ENCODE peak calls at places on chromosomes 13 and 19, in ten cellular contexts. M is cardiac muscle cell, F is right atrium auricular region, K is HCT116, D is heart right ventricle, Q is GM23338, I is pancreas, A is body of pancreas, J is esophagus squamous epithelium, R is tibial artery. U is an unnamed sample. For H3K4me1, the result is how much of the 10 kb centered on the place peaks cover.

GRCh38 chr19:6215701-6216235 is 64.0 kb downstream of the MLLT1 start:
- DNase-seq in M (no peak), F (no peak), K (no peak), D (no peak), Q (no peak), I (peak), A (no peak), J (no peak), R (no peak), U (peak)

GRCh38 chr19:13790354-13790753 is 4.9 kb upstream of the ZSWIM4 start:
- DNase-seq in M (peak), F (no peak), K (no peak), D (no peak), Q (no peak), I (no peak), A (no peak), J (no peak), R (no peak), U (no peak)

GRCh38 chr13:39835253-39835652 is 179.8 kb downstream of the COG6 start:
- DNase-seq in M (no peak), F (no peak), K (no peak), D (no peak), Q (no peak), I (no peak), A (no peak), J (no peak), R (no peak), U (no peak)

GRCh38 chr19:16594131-16594586 is 21.9 kb upstream of the SLC35E1 start:
- DNase-seq in M (no peak), F (no peak), K (no peak), D (no peak), Q (no peak), I (no peak), A (no peak), J (no peak), R (no peak), U (no peak)

GRCh38 chr13:35475131-35475959 is 1.1 kb downstream of the MAB21L1 start:
- DNase-seq in M (peak), F (no peak), K (no peak), D (peak), Q (peak), I (no peak), A (no peak), J (no peak), R (peak), U (peak)

GRCh38 chr13:110681868-110682550 is 23.9 kb downstream of the CARS2 start:
- DNase-seq in M (no peak), F (no peak), K (no peak), D (no peak), Q (no peak), I (no peak), A (no peak), J (no peak), R (no peak), U (no peak)

GRCh38 chr13:50410921-50411712 is 395.9 kb downstream of the KCNRG start:
- DNase-seq in M (peak), F (no peak), K (peak), D (no peak), Q (no peak), I (no peak), A (no peak), J (no peak), R (peak), U (peak)

GRCh38 chr13:108662528-108662927 is 33.1 kb downstream of the MYO16 start:
- DNase-seq in M (no peak), F (no peak), K (no peak), D (no peak), Q (peak), I (no peak), A (no peak), J (no peak), R (no peak), U (no peak)

GRCh38 chr13:35838356-35838755 is 292.8 kb downstream of the DCLK1 start:
- DNase-seq in M (peak), F (no peak), K (peak), D (no peak), Q (no peak), I (no peak), A (no peak), J (no peak), R (no peak), U (no peak)

GRCh38 chr13:26253262-26253786 is 605 bp upstream of the CDK8 start:
- DNase-seq in M (no peak), F (no peak), K (no peak), D (no peak), Q (no peak), I (no peak), A (no peak), J (no peak), R (no peak), U (no peak)

GRCh38 chr19:1010586-1011510 is 10.1 kb downstream of the TMEM259 start:
- DNase-seq in M (no peak), F (no peak), K (no peak), D (no peak), Q (no peak), I (peak), A (no peak), J (no peak), R (no peak), U (peak)

GRCh38 chr13:23159587-23160240 is 21.1 kb upstream of the SGCG start:
- DNase-seq in M (peak), F (no peak), K (no peak), D (no peak), Q (peak), I (no peak), A (no peak), J (no peak), R (no peak), U (peak)

GRCh38 chr19:29302002-29302928 is 89.3 kb upstream of the UQCRFS1 start:
- DNase-seq in M (no peak), F (no peak), K (no peak), D (no peak), Q (no peak), I (no peak), A (no peak), J (no peak), R (no peak), U (no peak)

GRCh38 chr13:25886438-25887214 is 165.2 kb downstream of the SHISA2 start:
- DNase-seq in M (peak), F (no peak), K (no peak), D (no peak), Q (no peak), I (no peak), A (no peak), J (no peak), R (no peak), U (no peak)

DNA sequence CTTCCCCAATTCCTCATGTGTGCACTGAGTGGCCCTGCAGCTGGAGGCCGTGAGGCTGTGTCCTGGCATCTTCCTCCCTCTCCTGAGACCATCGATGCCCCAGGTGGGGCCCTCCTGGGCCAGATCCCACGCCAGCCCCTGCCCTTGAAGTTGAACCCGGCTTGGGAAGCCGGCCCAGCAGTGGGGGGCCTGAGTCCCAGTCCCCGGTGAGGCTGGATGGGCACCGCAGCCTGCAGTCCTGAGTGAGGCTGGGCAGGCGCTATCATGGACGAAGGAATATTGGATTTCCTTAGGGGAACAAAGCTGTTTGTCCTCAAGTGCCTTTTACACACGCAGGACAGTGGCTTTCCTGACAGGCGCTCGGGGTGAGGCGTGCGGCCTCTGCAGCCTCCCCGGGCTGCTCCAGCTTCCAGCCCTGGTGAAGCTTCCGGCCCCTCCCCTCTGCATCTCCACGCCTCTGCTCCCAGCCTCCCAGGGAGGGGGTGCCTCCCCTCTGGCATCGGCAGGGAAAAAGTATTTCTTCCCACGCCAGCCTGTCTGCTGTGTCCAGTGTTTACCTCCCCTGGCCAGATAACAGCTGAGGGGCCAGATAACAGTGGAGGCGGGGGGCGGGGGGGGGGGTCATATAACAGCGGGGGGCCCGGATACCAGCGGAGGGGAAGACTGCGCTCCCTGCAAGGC is 159.5 kb downstream of the KDM4B start:
- DNase-seq in M (peak), F (peak), K (no peak), D (peak), Q (peak), I (peak), A (peak), J (no peak), R (peak), U (peak)
- H3K4me1 ChIP-seq in M (half or more), F (under half), K (under half), D (under half), Q (under half), I (under half), A (half or more), J (under half), R (under half), U (under half)

GRCh38 chr19:58516964-58517833 is 2.4 kb downstream of the ZBTB45 start:
- DNase-seq in M (no peak), F (no peak), K (no peak), D (no peak), Q (peak), I (no peak), A (no peak), J (no peak), R (no peak), U (no peak)
- H3K4me1 ChIP-seq in M (under half), F (under half), K (under half), D (half or more), Q (under half), I (under half), A (half or more), J (half or more), R (half or more), U (under half)

DNA sequence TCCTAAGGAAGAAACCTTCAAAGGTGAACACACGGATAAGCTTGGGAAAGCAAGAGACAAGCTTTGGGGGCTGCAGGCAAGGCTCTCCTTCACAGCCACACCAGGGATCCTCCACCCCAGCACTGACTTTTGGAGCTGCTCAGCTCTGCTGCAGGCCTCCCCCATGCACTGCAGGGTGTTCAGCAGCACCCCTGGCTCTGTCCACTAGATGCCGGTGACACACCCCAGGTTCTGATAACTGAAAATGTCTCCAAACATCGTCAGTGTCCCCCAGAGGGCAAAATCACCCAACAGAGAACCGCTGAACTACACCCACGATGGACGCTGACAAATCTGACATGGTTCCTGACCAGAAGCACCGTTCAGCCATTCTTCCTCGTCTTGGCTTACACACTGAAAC is 90.5 kb downstream of the STK24 start:
- DNase-seq in M (no peak), F (no peak), K (no peak), D (no peak), Q (no peak), I (no peak), A (no peak), J (no peak), R (no peak), U (no peak)
- H3K4me1 ChIP-seq in M (half or more), F (under half), K (under half), D (half or more), Q (half or more), I (half or more), A (half or more), J (half or more), R (half or more), U (under half)

GRCh38 chr13:113848020-113848419 is 15.9 kb downstream of the GAS6 start:
- DNase-seq in M (no peak), F (peak), K (no peak), D (peak), Q (no peak), I (no peak), A (no peak), J (no peak), R (no peak), U (peak)
- H3K4me1 ChIP-seq in M (under half), F (under half), K (under half), D (half or more), Q (under half), I (under half), A (under half), J (half or more), R (under half), U (under half)

GRCh38 chr19:8389891-8390616 is at the start of gene RAB11B:
- DNase-seq in M (peak), F (peak), K (peak), D (peak), Q (peak), I (peak), A (peak), J (peak), R (peak), U (peak)

GRCh38 chr19:8393192-8393870 is 3.2 kb downstream of the RAB11B start:
- DNase-seq in M (no peak), F (no peak), K (no peak), D (no peak), Q (no peak), I (no peak), A (no peak), J (no peak), R (no peak), U (no peak)

GRCh38 chr19:8392017-8392591 is 1.9 kb downstream of the RAB11B start:
- DNase-seq in M (peak), F (no peak), K (no peak), D (peak), Q (no peak), I (no peak), A (peak), J (no peak), R (no peak), U (no peak)

GRCh38 chr19:8390617-8390981 is 439 bp downstream of the RAB11B start:
- DNase-seq in M (peak), F (peak), K (peak), D (peak), Q (peak), I (peak), A (peak), J (peak), R (peak), U (peak)

GRCh38 chr19:8391274-8392016 is 1.3 kb downstream of the RAB11B start:
- DNase-seq in M (no peak), F (no peak), K (no peak), D (no peak), Q (no peak), I (no peak), A (peak), J (no peak), R (no peak), U (no peak)
- H3K4me1 ChIP-seq in M (under half), F (under half), K (under half), D (half or more), Q (under half), I (half or more), A (half or more), J (half or more), R (half or more), U (under half)

DNA sequence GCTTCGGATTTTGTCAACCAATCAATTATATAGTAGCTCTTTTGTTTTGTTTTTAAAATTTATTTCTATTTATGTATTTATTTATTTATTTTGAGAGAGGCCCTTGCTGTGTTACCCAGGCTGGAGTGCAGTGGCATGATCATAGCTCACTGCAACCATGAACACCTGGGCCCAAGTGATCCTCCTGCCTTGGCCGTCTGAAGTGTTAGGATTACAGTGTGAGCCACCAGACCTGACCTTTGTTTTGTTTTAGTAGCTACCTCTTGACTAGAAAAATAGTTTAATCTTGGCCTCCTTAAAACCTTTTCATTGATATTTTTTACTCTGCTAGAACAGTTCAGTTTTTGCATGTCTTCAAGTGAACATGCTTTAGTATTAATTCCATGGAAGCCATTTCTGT is 15.1 kb downstream of the GARRE1 start:
- DNase-seq in M (no peak), F (no peak), K (no peak), D (no peak), Q (no peak), I (no peak), A (peak), J (no peak), R (no peak), U (no peak)
- H3K4me1 ChIP-seq in M (under half), F (under half), K (under half), D (half or more), Q (under half), I (under half), A (half or more), J (half or more), R (half or more), U (under half)

GRCh38 chr19:40598918-40599307 is 2.3 kb upstream of the LTBP4 start:
- DNase-seq in M (no peak), F (no peak), K (no peak), D (no peak), Q (no peak), I (no peak), A (no peak), J (no peak), R (no peak), U (no peak)

GRCh38 chr19:40600086-40600917 is 867 bp upstream of the LTBP4 start:
- DNase-seq in M (no peak), F (no peak), K (no peak), D (peak), Q (peak), I (no peak), A (no peak), J (no peak), R (peak), U (peak)

GRCh38 chr19:40598121-40598917 is 2.9 kb upstream of the LTBP4 start:
- DNase-seq in M (peak), F (peak), K (peak), D (peak), Q (peak), I (peak), A (peak), J (no peak), R (peak), U (peak)

GRCh38 chr19:40601061-40601973 is at the start of gene LTBP4:
- DNase-seq in M (peak), F (no peak), K (no peak), D (peak), Q (peak), I (peak), A (peak), J (no peak), R (peak), U (peak)

GRCh38 chr19:40599331-40600085 is 1.7 kb upstream of the LTBP4 start:
- DNase-seq in M (no peak), F (no peak), K (no peak), D (peak), Q (peak), I (no peak), A (no peak), J (no peak), R (peak), U (no peak)
- H3K4me1 ChIP-seq in M (under half), F (under half), K (under half), D (half or more), Q (under half), I (under half), A (half or more), J (half or more), R (half or more), U (under half)

DNA sequence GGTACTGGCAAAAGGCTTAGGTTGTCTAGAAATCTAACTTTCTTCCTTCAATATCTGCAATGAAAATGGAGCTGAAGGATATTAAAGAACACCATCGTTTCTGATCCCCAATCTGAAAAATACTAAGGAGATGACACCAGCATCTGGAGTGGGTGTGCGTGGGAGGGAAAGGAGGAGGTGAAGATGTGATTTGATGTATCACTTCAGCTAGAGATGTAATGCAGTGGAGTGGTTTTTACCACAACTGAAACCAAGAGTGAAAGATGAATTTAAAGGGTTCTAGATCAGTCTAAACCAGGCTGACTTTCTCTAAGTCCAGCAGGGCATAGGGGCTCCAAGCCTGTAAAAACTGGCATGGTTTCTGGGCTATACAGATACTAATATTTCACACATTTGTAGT is 148.4 kb downstream of the AKAP11 start:
- DNase-seq in M (no peak), F (no peak), K (no peak), D (no peak), Q (no peak), I (no peak), A (no peak), J (no peak), R (no peak), U (no peak)
- H3K4me1 ChIP-seq in M (under half), F (under half), K (under half), D (under half), Q (under half), I (under half), A (under half), J (under half), R (under half), U (under half)